ENCODE peak calls at places on chromosomes 16 and 17, in nine cellular contexts. P is activated CD4-positive, alpha-beta T cell treated with anti-CD3 and anti-CD28 coated beads, Interleukin-2, amount 50 U/mL, for 24 hours; Q is CD8-positive, alpha-beta T cell; E is breast epithelium; S is anterior cingulate cortex; K is EL; L is effector memory CD4-positive, alpha-beta T cell; X is nephron progenitor cell; Y is AG09319. U is an unnamed sample.
A peak's percentile ranks its signal among the peaks of the same experiment; 100 is the strongest.

GRCh38 chr16:9363520-9363919 is 272.1 kb downstream of the HAPSTR1 start:
- DNase-seq in P (no peak), Q (no peak), E (no peak), S (no peak), K (no peak), L (no peak), X (no peak), Y (no peak), U (no peak)

GRCh38 chr17:73595068-73595865 is 49.0 kb downstream of the SDK2 start:
- DNase-seq in P (no peak), Q (no peak), E (no peak), S (peak; percentile 39), K (no peak), L (no peak), X (peak; percentile 69), Y (no peak), U (peak; percentile 80)

GRCh38 chr17:77246110-77247047 is 105.6 kb downstream of the SEC14L1 start:
- DNase-seq in P (no peak), Q (no peak), E (no peak), S (no peak), K (no peak), L (no peak), X (no peak), Y (no peak), U (no peak)

GRCh38 chr17:5584383-5584951 is at the start of gene NLRP1:
- DNase-seq in P (peak; percentile 93), Q (peak; percentile 98), E (peak; percentile 62), S (peak; percentile 41), K (peak; percentile 97), L (peak; percentile 93), X (no peak), Y (peak; percentile 80), U (peak; percentile 41)

GRCh38 chr17:68305132-68305531 is 13.8 kb downstream of the ARSG start:
- DNase-seq in P (no peak), Q (no peak), E (no peak), S (no peak), K (no peak), L (no peak), X (no peak), Y (no peak), U (no peak)

GRCh38 chr17:76314392-76315227 is 6.5 kb upstream of the QRICH2 start:
- DNase-seq in P (no peak), Q (no peak), E (peak; percentile 45), S (no peak), K (no peak), L (no peak), X (no peak), Y (no peak), U (no peak)

GRCh38 chr16:16013812-16014211 is 64.4 kb downstream of the ABCC1 start:
- DNase-seq in P (no peak), Q (no peak), E (no peak), S (no peak), K (no peak), L (no peak), X (no peak), Y (no peak), U (no peak)

GRCh38 chr16:17817260-17817659 is 346.5 kb upstream of the XYLT1 start:
- DNase-seq in P (no peak), Q (no peak), E (no peak), S (no peak), K (no peak), L (no peak), X (no peak), Y (no peak), U (no peak)

GRCh38 chr17:74514632-74515035 is 16.6 kb downstream of the CD300LB start:
- DNase-seq in P (peak; percentile 11), Q (no peak), E (peak; percentile 41), S (no peak), K (no peak), L (no peak), X (no peak), Y (no peak), U (peak; percentile 57)

GRCh38 chr16:84850714-84851113 is 30.9 kb downstream of the CRISPLD2 start:
- DNase-seq in P (no peak), Q (no peak), E (no peak), S (no peak), K (no peak), L (no peak), X (no peak), Y (no peak), U (no peak)

GRCh38 chr17:76547183-76547641 is 7.4 kb downstream of the PRCD start:
- DNase-seq in P (peak; percentile 53), Q (peak; percentile 70), E (no peak), S (peak; percentile 71), K (peak; percentile 70), L (peak; percentile 27), X (peak; percentile 77), Y (no peak), U (peak; percentile 95)

GRCh38 chr17:69046130-69046807 is 14.5 kb downstream of the ABCA9 start:
- DNase-seq in P (no peak), Q (no peak), E (no peak), S (no peak), K (no peak), L (no peak), X (no peak), Y (no peak), U (peak; percentile 83)

GRCh38 chr17:44522883-44523671 is 19.9 kb upstream of the GPATCH8 start:
- DNase-seq in P (peak; percentile 44), Q (no peak), E (peak; percentile 58), S (peak; percentile 11), K (peak; percentile 73), L (no peak), X (peak; percentile 47), Y (no peak), U (peak; percentile 84)

GRCh38 chr17:82859431-82860403 is 19.9 kb upstream of the ZNF750 start:
- DNase-seq in P (no peak), Q (peak; percentile 70), E (no peak), S (no peak), K (peak; percentile 71), L (peak; percentile 35), X (peak; percentile 71), Y (no peak), U (no peak)

GRCh38 chr16:49382916-49383315 is 9.3 kb downstream of the C16orf78 start:
- DNase-seq in P (no peak), Q (no peak), E (no peak), S (no peak), K (no peak), L (no peak), X (no peak), Y (no peak), U (peak; percentile 39)

GRCh38 chr16:19879241-19879792 is 5.3 kb downstream of the GPRC5B start:
- DNase-seq in P (no peak), Q (no peak), E (no peak), S (peak; percentile 47), K (peak; percentile 10), L (no peak), X (no peak), Y (no peak), U (peak; percentile 50)

GRCh38 chr17:38485146-38485468 is 56.8 kb downstream of the ARHGAP23 start:
- DNase-seq in P (no peak), Q (no peak), E (no peak), S (no peak), K (no peak), L (no peak), X (no peak), Y (no peak), U (no peak)

GRCh38 chr16:2979669-2980226 is 498 bp downstream of the PKMYT1 start:
- DNase-seq in P (no peak), Q (no peak), E (no peak), S (no peak), K (peak; percentile 45), L (no peak), X (peak; percentile 60), Y (no peak), U (peak; percentile 55)

GRCh38 chr17:46190763-46191162 is 2.5 kb downstream of the KANSL1 start:
- DNase-seq in P (no peak), Q (no peak), E (no peak), S (no peak), K (no peak), L (no peak), X (no peak), Y (no peak), U (no peak)

GRCh38 chr16:85301171-85301690 is 189.0 kb upstream of the CIBAR2 start:
- DNase-seq in P (no peak), Q (no peak), E (no peak), S (no peak), K (no peak), L (no peak), X (no peak), Y (no peak), U (peak; percentile 46)

GRCh38 chr16:86556576-86556975 is 1.5 kb upstream of the MTHFSD start:
- DNase-seq in P (no peak), Q (no peak), E (no peak), S (no peak), K (no peak), L (no peak), X (no peak), Y (no peak), U (no peak)

GRCh38 chr16:23058576-23058975 is 90.7 kb downstream of the USP31 start:
- DNase-seq in P (no peak), Q (no peak), E (no peak), S (peak; percentile 49), K (no peak), L (no peak), X (peak; percentile 30), Y (no peak), U (no peak)

GRCh38 chr17:7294614-7295153 is at the start of gene YBX2:
- DNase-seq in P (peak; percentile 43), Q (peak; percentile 72), E (peak; percentile 83), S (peak; percentile 8), K (peak; percentile 58), L (peak; percentile 72), X (peak; percentile 93), Y (no peak), U (peak; percentile 94)

GRCh38 chr16:75733305-75734141 is 7.2 kb upstream of the CPHXL start:
- DNase-seq in P (no peak), Q (no peak), E (no peak), S (peak; percentile 11), K (peak; percentile 36), L (no peak), X (peak; percentile 43), Y (peak; percentile 63), U (no peak)

GRCh38 chr16:30697264-30698138 is 1.5 kb upstream of the SRCAP start:
- DNase-seq in P (no peak), Q (no peak), E (no peak), S (peak; percentile 98), K (no peak), L (no peak), X (no peak), Y (no peak), U (peak; percentile 98)